ENCODE peak calls at places on chromosomes 11 and 22, in four cellular contexts. P is neural progenitor cell, J is HepG2, Z is OCI-LY7. U is an unnamed sample. For H4K20me1, the result is how much of the 10 kb centered on the place peaks cover.

GRCh38 chr11:45791524-45791923 is 13.4 kb upstream of the SLC35C1 start:
- DNase-seq in P (no peak), J (peak), Z (no peak), U (no peak)

GRCh38 chr11:116454020-116454645 is 318.7 kb downstream of the BUD13 start:
- DNase-seq in P (peak), J (peak), Z (peak), U (no peak)

GRCh38 chr11:62295504-62295903 is 3.4 kb downstream of the SCGB1D4 start:
- DNase-seq in P (peak), J (peak), Z (no peak), U (peak)

GRCh38 chr11:120335596-120335927 is 651 bp upstream of the ARHGEF12 start:
- DNase-seq in P (no peak), J (no peak), Z (no peak), U (no peak)

GRCh38 chr11:61361237-61361636 is 445 bp downstream of the CYB561A3 start:
- DNase-seq in P (no peak), J (no peak), Z (no peak), U (no peak)

GRCh38 chr11:13261600-13262061 is 16.0 kb upstream of the BMAL1 start:
- DNase-seq in P (no peak), J (no peak), Z (no peak), U (peak)

GRCh38 chr22:38930512-38930911 is 26.9 kb upstream of the APOBEC3A start:
- DNase-seq in P (no peak), J (peak), Z (no peak), U (no peak)

GRCh38 chr22:33896801-33897620 is 23.3 kb downstream of the LARGE1 start:
- DNase-seq in P (no peak), J (no peak), Z (peak), U (no peak)

GRCh38 chr11:1202154-1202775 is 20.6 kb upstream of the MUC5B start:
- DNase-seq in P (no peak), J (no peak), Z (peak), U (no peak)

GRCh38 chr11:119157088-119157487 is 8.2 kb downstream of the ABCG4 start:
- DNase-seq in P (no peak), J (peak), Z (no peak), U (no peak)

GRCh38 chr11:18192988-18193387 is 20.4 kb downstream of the MRGPRX4 start:
- DNase-seq in P (peak), J (no peak), Z (peak), U (peak)
- TF ChIP-seq CTCF in P (no peak), J (no peak), Z (no peak), U (no peak)

GRCh38 chr11:78941226-78941851 is 366.7 kb upstream of the NARS2 start:
- DNase-seq in P (no peak), J (no peak), Z (no peak), U (no peak)
- H3K4me3 ChIP-seq in P (no peak), J (no peak), Z (no peak), U (no peak)

GRCh38 chr11:123054301-123055065 is 7.5 kb downstream of the HSPA8 start:
- DNase-seq in P (peak), J (peak), Z (peak), U (peak)

GRCh38 chr11:123060265-123061000 is 1.5 kb downstream of the HSPA8 start:
- DNase-seq in P (no peak), J (no peak), Z (peak), U (no peak)

GRCh38 chr11:123057604-123058305 is 4.2 kb downstream of the HSPA8 start:
- DNase-seq in P (no peak), J (no peak), Z (no peak), U (no peak)

GRCh38 chr11:123055132-123055924 is 6.6 kb downstream of the HSPA8 start:
- DNase-seq in P (no peak), J (no peak), Z (no peak), U (no peak)

DNA sequence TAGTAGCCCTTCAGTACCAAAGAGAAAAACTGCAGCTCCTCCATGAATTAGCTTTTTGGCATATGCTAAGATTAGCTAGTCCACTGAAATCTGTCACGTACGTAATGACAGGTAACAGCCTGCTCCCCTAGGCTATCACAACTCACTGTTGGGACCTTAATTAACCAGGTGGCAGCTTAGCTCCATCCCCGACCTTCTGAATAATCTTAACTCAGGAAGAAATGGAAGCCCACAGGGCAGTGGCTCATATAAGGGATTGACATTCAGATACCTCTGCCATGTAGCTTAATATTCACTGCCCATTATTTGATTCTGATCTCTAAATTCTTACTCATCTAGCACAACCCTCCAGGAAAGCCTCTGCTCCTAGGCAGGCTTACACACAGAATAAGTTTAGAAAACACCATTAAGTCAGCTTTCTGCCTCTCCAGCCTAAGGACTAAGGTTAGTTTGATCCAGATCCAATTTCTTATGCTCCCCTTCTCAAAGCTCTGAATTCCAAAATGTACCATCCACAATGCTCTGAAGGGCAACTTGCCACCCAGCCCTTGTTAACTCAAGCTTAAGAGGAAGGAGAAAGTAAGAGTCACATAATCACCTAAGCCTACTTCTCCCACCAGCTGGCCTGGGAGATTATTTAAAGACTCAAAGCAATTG is 5.0 kb downstream of the HSPA8 start:
- DNase-seq in P (no peak), J (no peak), Z (no peak), U (no peak)
- H4K20me1 ChIP-seq in P (half or more), J (half or more), Z (half or more), U (half or more)

GRCh38 chr11:16883179-16883578 is 131.0 kb downstream of the PLEKHA7 start:
- DNase-seq in P (no peak), J (no peak), Z (no peak), U (peak)
- TF ChIP-seq CTCF in P (no peak), J (no peak), Z (no peak), U (peak)

GRCh38 chr22:42365337-42365865 is 66.8 kb downstream of the NFAM1 start:
- DNase-seq in P (peak), J (no peak), Z (no peak), U (no peak)
- H3K4me3 ChIP-seq in P (peak), J (no peak), Z (no peak), U (no peak)

DNA sequence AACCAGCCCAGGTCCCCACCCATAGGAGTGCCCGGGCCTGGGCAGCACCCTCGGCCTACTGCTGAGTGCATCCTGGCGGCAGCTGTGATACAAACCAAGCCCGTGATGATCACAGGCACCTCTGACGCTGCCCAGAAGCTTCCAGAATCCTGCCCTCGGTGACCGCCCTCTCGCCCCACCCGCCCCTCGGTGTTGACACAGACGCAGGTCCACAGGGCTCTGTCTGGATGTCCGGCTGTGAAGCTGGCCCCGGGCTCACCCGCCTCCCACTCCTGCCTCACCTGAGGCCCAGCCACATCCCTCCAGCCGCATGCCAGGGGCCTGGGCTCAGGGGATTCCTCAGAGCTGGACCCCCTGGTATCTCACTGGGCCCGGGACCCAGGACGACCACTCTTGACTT is 191.0 kb downstream of the BRD1 start:
- DNase-seq in P (no peak), J (no peak), Z (no peak), U (no peak)
- H4K20me1 ChIP-seq in P (under half), J (under half), Z (under half), U (under half)

GRCh38 chr22:19085233-19086043 is 36.8 kb downstream of the DGCR2 start:
- DNase-seq in P (no peak), J (peak), Z (peak), U (no peak)
- TF ChIP-seq CTCF in P (peak), J (peak), Z (peak), U (no peak)